ENCODE peak calls at places on chromosomes 16 and 17, in nine cellular contexts. Q, H, C, K, F, B, I, E and U are unnamed samples.

GRCh38 chr17:596763-597644 is 117.6 kb downstream of the VPS53 start:
- DNase-seq in Q (peak; percentile 59), H (no peak), C (no peak), K (peak; percentile 70), F (no peak), B (no peak), I (no peak), E (no peak), U (no peak)

GRCh38 chr17:48413613-48414405 is 16.2 kb downstream of the SKAP1 start:
- DNase-seq in Q (no peak), H (no peak), C (no peak), K (no peak), F (no peak), B (no peak), I (no peak), E (no peak), U (no peak)

GRCh38 chr17:13346996-13347762 is 254.6 kb downstream of the HS3ST3A1 start:
- DNase-seq in Q (peak; percentile 93), H (no peak), C (no peak), K (peak; percentile 99), F (no peak), B (no peak), I (no peak), E (peak; percentile 86), U (no peak)

GRCh38 chr16:79656537-79657115 is 56.1 kb upstream of the MAF start:
- DNase-seq in Q (no peak), H (no peak), C (no peak), K (no peak), F (no peak), B (no peak), I (no peak), E (no peak), U (no peak)

GRCh38 chr16:72946474-72947194 is 101.3 kb downstream of the ZFHX3 start:
- DNase-seq in Q (peak; percentile 67), H (no peak), C (no peak), K (no peak), F (no peak), B (no peak), I (no peak), E (no peak), U (no peak)

GRCh38 chr17:51640108-51640622 is 379.8 kb downstream of the UTP18 start:
- DNase-seq in Q (no peak), H (no peak), C (no peak), K (no peak), F (no peak), B (peak; percentile 42), I (no peak), E (no peak), U (no peak)

GRCh38 chr16:19696961-19697360 is 21.1 kb downstream of the KNOP1 start:
- DNase-seq in Q (no peak), H (no peak), C (no peak), K (no peak), F (no peak), B (no peak), I (no peak), E (no peak), U (no peak)

GRCh38 chr17:37177234-37177633 is 198.6 kb upstream of the C17orf78 start:
- DNase-seq in Q (no peak), H (no peak), C (no peak), K (no peak), F (no peak), B (no peak), I (no peak), E (no peak), U (no peak)

GRCh38 chr17:50558581-50558954 is 1.9 kb upstream of the CACNA1G start:
- DNase-seq in Q (no peak), H (no peak), C (no peak), K (no peak), F (no peak), B (no peak), I (no peak), E (no peak), U (no peak)
- TF ChIP-seq CTCF in Q (no peak), H (no peak), C (no peak), K (peak; percentile 31), F (no peak), B (no peak), I (no peak), E (no peak), U (no peak)

GRCh38 chr16:140175-140857 is 1.8 kb upstream of the NPRL3 start:
- DNase-seq in Q (no peak), H (no peak), C (no peak), K (no peak), F (no peak), B (no peak), I (no peak), E (no peak), U (no peak)
- TF ChIP-seq CTCF in Q (no peak), H (peak; percentile 18), C (no peak), K (no peak), F (no peak), B (no peak), I (no peak), E (no peak), U (no peak)

GRCh38 chr17:17766351-17767095 is 70.3 kb downstream of the SREBF1 start:
- DNase-seq in Q (no peak), H (no peak), C (no peak), K (no peak), F (no peak), B (no peak), I (no peak), E (no peak), U (no peak)
- TF ChIP-seq CTCF in Q (no peak), H (no peak), C (no peak), K (no peak), F (no peak), B (no peak), I (no peak), E (no peak), U (no peak)

GRCh38 chr17:31374503-31374902 is 17.0 kb upstream of the RAB11FIP4 start:
- DNase-seq in Q (no peak), H (no peak), C (no peak), K (no peak), F (no peak), B (no peak), I (no peak), E (no peak), U (no peak)

GRCh38 chr17:31379796-31380195 is 11.7 kb upstream of the RAB11FIP4 start:
- DNase-seq in Q (no peak), H (no peak), C (no peak), K (no peak), F (no peak), B (no peak), I (no peak), E (no peak), U (no peak)

GRCh38 chr17:31381165-31381668 is 10.3 kb upstream of the RAB11FIP4 start:
- DNase-seq in Q (no peak), H (no peak), C (no peak), K (no peak), F (no peak), B (no peak), I (no peak), E (no peak), U (no peak)

GRCh38 chr17:31374083-31374447 is 17.4 kb upstream of the RAB11FIP4 start:
- DNase-seq in Q (no peak), H (no peak), C (no peak), K (no peak), F (no peak), B (no peak), I (no peak), E (no peak), U (no peak)

GRCh38 chr17:31378638-31379037 is 12.8 kb upstream of the RAB11FIP4 start:
- DNase-seq in Q (no peak), H (no peak), C (no peak), K (no peak), F (no peak), B (no peak), I (no peak), E (no peak), U (no peak)
- TF ChIP-seq CTCF in Q (no peak), H (peak; percentile 45), C (no peak), K (peak; percentile 23), F (no peak), B (no peak), I (no peak), E (peak; percentile 16), U (no peak)

DNA sequence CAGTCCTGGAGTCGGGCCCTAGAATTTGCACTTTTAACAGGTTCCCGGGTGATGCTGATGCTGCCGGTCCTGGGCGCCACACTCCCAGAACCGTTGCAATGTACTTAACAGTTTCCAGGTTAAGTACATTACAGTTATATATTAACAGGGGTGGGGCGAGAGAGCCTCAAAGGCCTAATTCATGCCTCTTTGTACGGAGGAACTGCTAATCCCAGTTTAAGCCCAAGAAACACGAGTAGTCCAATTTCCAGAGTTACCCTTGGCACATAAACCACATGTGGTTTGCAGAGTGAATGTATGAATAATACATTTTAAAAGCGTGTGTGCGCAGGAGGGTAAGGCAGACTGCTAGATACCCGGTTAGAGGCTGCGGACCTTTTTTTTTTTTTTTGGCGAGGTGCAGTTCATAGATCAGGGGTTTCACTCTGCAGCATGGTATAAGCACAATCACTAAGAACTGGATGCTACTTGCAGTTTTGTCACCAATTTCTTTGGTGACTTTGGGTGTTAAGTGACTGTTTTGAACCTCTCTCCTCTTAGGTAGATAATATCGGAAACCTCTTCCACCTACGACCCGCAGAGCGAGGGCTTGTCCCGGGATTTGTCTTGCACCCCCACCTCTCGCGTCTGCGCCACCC is 714 bp downstream of the COX11 start:
- DNase-seq in Q (no peak), H (no peak), C (peak; percentile 63), K (peak; percentile 29), F (no peak), B (no peak), I (no peak), E (no peak), U (no peak)
- TF ChIP-seq CTCF in Q (peak; percentile 48), H (no peak), C (no peak), K (no peak), F (peak; percentile 32), B (no peak), I (peak; percentile 48), E (no peak), U (no peak)

GRCh38 chr16:53372942-53373871 is 61.1 kb upstream of the RBL2 start:
- DNase-seq in Q (no peak), H (no peak), C (peak; percentile 79), K (no peak), F (no peak), B (peak; percentile 79), I (no peak), E (no peak), U (peak; percentile 69)
- TF ChIP-seq CTCF in Q (no peak), H (no peak), C (no peak), K (no peak), F (no peak), B (no peak), I (no peak), E (no peak), U (no peak)

GRCh38 chr17:78230996-78231931 is at the start of gene TMEM235:
- DNase-seq in Q (no peak), H (no peak), C (no peak), K (no peak), F (no peak), B (no peak), I (no peak), E (no peak), U (no peak)
- TF ChIP-seq CTCF in Q (no peak), H (no peak), C (no peak), K (no peak), F (no peak), B (no peak), I (no peak), E (no peak), U (no peak)